ENCODE peak calls at places on chromosomes 7 and 10, in nine cellular contexts. One of them, this sample, is unnamed.

GRCh38 chr7:105924950-105925349 is 38.1 kb upstream of the CDHR3 start:
- DNase-seq in activated naive CD4-positive, alpha-beta T cell treated with anti-CD3 and anti-CD28 coated beads for 36 hours: peak; percentile 60
- DNase-seq in cardiac muscle cell: no peak
- DNase-seq in dermis microvascular lymphatic vessel endothelial cell: no peak
- DNase-seq in Panc1: no peak
- DNase-seq in tibial nerve: no peak
- DNase-seq in epithelial cell of prostate: no peak
- DNase-seq in cerebellar cortex: no peak
- DNase-seq in NCI-H226: no peak
- DNase-seq in this sample: peak; percentile 76

GRCh38 chr10:35396560-35397434 is 60.5 kb downstream of the CCNY start:
- DNase-seq in Panc1: no peak
- DNase-seq in cerebellar cortex: no peak
- DNase-seq in NCI-H226: no peak
- DNase-seq in dermis microvascular lymphatic vessel endothelial cell: no peak
- DNase-seq in cardiac muscle cell: no peak
- DNase-seq in epithelial cell of prostate: no peak
- DNase-seq in activated naive CD4-positive, alpha-beta T cell treated with anti-CD3 and anti-CD28 coated beads for 36 hours: no peak
- DNase-seq in tibial nerve: no peak
- DNase-seq in this sample: no peak

GRCh38 chr7:35874881-35875280 is 74.0 kb downstream of the SEPTIN7 start:
- DNase-seq in dermis microvascular lymphatic vessel endothelial cell: no peak
- DNase-seq in tibial nerve: no peak
- DNase-seq in activated naive CD4-positive, alpha-beta T cell treated with anti-CD3 and anti-CD28 coated beads for 36 hours: no peak
- DNase-seq in Panc1: no peak
- DNase-seq in cerebellar cortex: no peak
- DNase-seq in cardiac muscle cell: no peak
- DNase-seq in epithelial cell of prostate: no peak
- DNase-seq in NCI-H226: no peak
- DNase-seq in this sample: no peak

GRCh38 chr7:1800876-1801275 is 130.8 kb downstream of the ELFN1 start:
- DNase-seq in epithelial cell of prostate: no peak
- DNase-seq in dermis microvascular lymphatic vessel endothelial cell: no peak
- DNase-seq in Panc1: no peak
- DNase-seq in NCI-H226: no peak
- DNase-seq in cerebellar cortex: no peak
- DNase-seq in cardiac muscle cell: no peak
- DNase-seq in tibial nerve: no peak
- DNase-seq in activated naive CD4-positive, alpha-beta T cell treated with anti-CD3 and anti-CD28 coated beads for 36 hours: no peak
- DNase-seq in this sample: no peak

GRCh38 chr10:125152646-125153368 is 7.6 kb downstream of the CTBP2 start:
- DNase-seq in epithelial cell of prostate: no peak
- DNase-seq in Panc1: no peak
- DNase-seq in tibial nerve: no peak
- DNase-seq in NCI-H226: no peak
- DNase-seq in activated naive CD4-positive, alpha-beta T cell treated with anti-CD3 and anti-CD28 coated beads for 36 hours: no peak
- DNase-seq in dermis microvascular lymphatic vessel endothelial cell: no peak
- DNase-seq in cerebellar cortex: peak; percentile 87
- DNase-seq in cardiac muscle cell: peak; percentile 17
- DNase-seq in this sample: no peak

GRCh38 chr10:86630079-86630478 is 24.3 kb upstream of the OPN4 start:
- DNase-seq in cerebellar cortex: no peak
- DNase-seq in epithelial cell of prostate: no peak
- DNase-seq in NCI-H226: no peak
- DNase-seq in dermis microvascular lymphatic vessel endothelial cell: no peak
- DNase-seq in cardiac muscle cell: peak; percentile 66
- DNase-seq in Panc1: no peak
- DNase-seq in tibial nerve: no peak
- DNase-seq in activated naive CD4-positive, alpha-beta T cell treated with anti-CD3 and anti-CD28 coated beads for 36 hours: no peak
- DNase-seq in this sample: no peak

GRCh38 chr10:75465110-75465509 is 33.7 kb downstream of the LRMDA start:
- DNase-seq in epithelial cell of prostate: peak; percentile 81
- DNase-seq in cerebellar cortex: no peak
- DNase-seq in dermis microvascular lymphatic vessel endothelial cell: no peak
- DNase-seq in Panc1: no peak
- DNase-seq in activated naive CD4-positive, alpha-beta T cell treated with anti-CD3 and anti-CD28 coated beads for 36 hours: no peak
- DNase-seq in NCI-H226: no peak
- DNase-seq in cardiac muscle cell: no peak
- DNase-seq in tibial nerve: no peak
- DNase-seq in this sample: no peak

GRCh38 chr7:31887006-31887405 is 183.2 kb downstream of the PDE1C start:
- DNase-seq in dermis microvascular lymphatic vessel endothelial cell: peak; percentile 21
- DNase-seq in NCI-H226: no peak
- DNase-seq in Panc1: no peak
- DNase-seq in cerebellar cortex: no peak
- DNase-seq in cardiac muscle cell: no peak
- DNase-seq in tibial nerve: no peak
- DNase-seq in epithelial cell of prostate: no peak
- DNase-seq in activated naive CD4-positive, alpha-beta T cell treated with anti-CD3 and anti-CD28 coated beads for 36 hours: no peak
- DNase-seq in this sample: no peak

GRCh38 chr10:114523876-114524275 is 119.6 kb upstream of the AFAP1L2 start:
- DNase-seq in dermis microvascular lymphatic vessel endothelial cell: no peak
- DNase-seq in activated naive CD4-positive, alpha-beta T cell treated with anti-CD3 and anti-CD28 coated beads for 36 hours: peak; percentile 51
- DNase-seq in cardiac muscle cell: no peak
- DNase-seq in epithelial cell of prostate: no peak
- DNase-seq in Panc1: no peak
- DNase-seq in cerebellar cortex: peak; percentile 49
- DNase-seq in NCI-H226: no peak
- DNase-seq in tibial nerve: no peak
- DNase-seq in this sample: peak; percentile 69

GRCh38 chr7:28407643-28408042 is 4.7 kb upstream of the CREB5 start:
- DNase-seq in cerebellar cortex: no peak
- DNase-seq in Panc1: no peak
- DNase-seq in activated naive CD4-positive, alpha-beta T cell treated with anti-CD3 and anti-CD28 coated beads for 36 hours: no peak
- DNase-seq in NCI-H226: peak; percentile 54
- DNase-seq in cardiac muscle cell: peak; percentile 46
- DNase-seq in tibial nerve: no peak
- DNase-seq in dermis microvascular lymphatic vessel endothelial cell: no peak
- DNase-seq in epithelial cell of prostate: peak; percentile 82
- DNase-seq in this sample: no peak

GRCh38 chr7:32680259-32681173 is 185.2 kb downstream of the AVL9 start:
- DNase-seq in tibial nerve: no peak
- DNase-seq in Panc1: no peak
- DNase-seq in cardiac muscle cell: peak; percentile 92
- DNase-seq in activated naive CD4-positive, alpha-beta T cell treated with anti-CD3 and anti-CD28 coated beads for 36 hours: no peak
- DNase-seq in cerebellar cortex: no peak
- DNase-seq in dermis microvascular lymphatic vessel endothelial cell: no peak
- DNase-seq in NCI-H226: peak; percentile 69
- DNase-seq in epithelial cell of prostate: peak; percentile 37
- DNase-seq in this sample: no peak

GRCh38 chr7:137393570-137393969 is 50.0 kb upstream of the PTN start:
- DNase-seq in epithelial cell of prostate: no peak
- DNase-seq in dermis microvascular lymphatic vessel endothelial cell: no peak
- DNase-seq in activated naive CD4-positive, alpha-beta T cell treated with anti-CD3 and anti-CD28 coated beads for 36 hours: no peak
- DNase-seq in cardiac muscle cell: no peak
- DNase-seq in Panc1: no peak
- DNase-seq in tibial nerve: no peak
- DNase-seq in cerebellar cortex: no peak
- DNase-seq in NCI-H226: no peak
- DNase-seq in this sample: no peak

GRCh38 chr7:69927461-69927860 is 329.2 kb downstream of the AUTS2 start:
- DNase-seq in NCI-H226: no peak
- DNase-seq in epithelial cell of prostate: no peak
- DNase-seq in tibial nerve: no peak
- DNase-seq in dermis microvascular lymphatic vessel endothelial cell: no peak
- DNase-seq in cardiac muscle cell: no peak
- DNase-seq in Panc1: no peak
- DNase-seq in activated naive CD4-positive, alpha-beta T cell treated with anti-CD3 and anti-CD28 coated beads for 36 hours: no peak
- DNase-seq in cerebellar cortex: no peak
- DNase-seq in this sample: no peak

GRCh38 chr7:116259156-116259555 is 48.8 kb downstream of the TES start:
- DNase-seq in cardiac muscle cell: peak; percentile 14
- DNase-seq in dermis microvascular lymphatic vessel endothelial cell: no peak
- DNase-seq in epithelial cell of prostate: no peak
- DNase-seq in cerebellar cortex: no peak
- DNase-seq in NCI-H226: peak; percentile 46
- DNase-seq in Panc1: no peak
- DNase-seq in activated naive CD4-positive, alpha-beta T cell treated with anti-CD3 and anti-CD28 coated beads for 36 hours: no peak
- DNase-seq in tibial nerve: no peak
- DNase-seq in this sample: no peak

GRCh38 chr10:49633327-49634045 is 19.6 kb downstream of the CHAT start:
- DNase-seq in Panc1: no peak
- DNase-seq in NCI-H226: no peak
- DNase-seq in cerebellar cortex: no peak
- DNase-seq in cardiac muscle cell: no peak
- DNase-seq in dermis microvascular lymphatic vessel endothelial cell: no peak
- DNase-seq in epithelial cell of prostate: no peak
- DNase-seq in tibial nerve: no peak
- DNase-seq in activated naive CD4-positive, alpha-beta T cell treated with anti-CD3 and anti-CD28 coated beads for 36 hours: no peak
- DNase-seq in this sample: no peak

GRCh38 chr10:107275806-107276205 is 111.3 kb upstream of the SORCS1 start:
- DNase-seq in NCI-H226: no peak
- DNase-seq in tibial nerve: no peak
- DNase-seq in Panc1: no peak
- DNase-seq in epithelial cell of prostate: no peak
- DNase-seq in dermis microvascular lymphatic vessel endothelial cell: no peak
- DNase-seq in cardiac muscle cell: no peak
- DNase-seq in activated naive CD4-positive, alpha-beta T cell treated with anti-CD3 and anti-CD28 coated beads for 36 hours: no peak
- DNase-seq in cerebellar cortex: no peak
- DNase-seq in this sample: no peak

GRCh38 chr10:108597657-108598319 is 1325.5 kb downstream of the XPNPEP1 start:
- DNase-seq in dermis microvascular lymphatic vessel endothelial cell: peak; percentile 59
- DNase-seq in activated naive CD4-positive, alpha-beta T cell treated with anti-CD3 and anti-CD28 coated beads for 36 hours: no peak
- DNase-seq in Panc1: no peak
- DNase-seq in NCI-H226: no peak
- DNase-seq in cardiac muscle cell: no peak
- DNase-seq in epithelial cell of prostate: no peak
- DNase-seq in tibial nerve: no peak
- DNase-seq in cerebellar cortex: no peak
- DNase-seq in this sample: no peak

GRCh38 chr7:45872116-45873034 is 507 bp downstream of the CCDC201 start:
- DNase-seq in tibial nerve: no peak
- DNase-seq in epithelial cell of prostate: no peak
- DNase-seq in activated naive CD4-positive, alpha-beta T cell treated with anti-CD3 and anti-CD28 coated beads for 36 hours: no peak
- DNase-seq in NCI-H226: no peak
- DNase-seq in cerebellar cortex: peak; percentile 3
- DNase-seq in Panc1: no peak
- DNase-seq in cardiac muscle cell: peak; percentile 29
- DNase-seq in dermis microvascular lymphatic vessel endothelial cell: no peak
- DNase-seq in this sample: no peak

GRCh38 chr10:72260588-72261322 is 13.0 kb upstream of the DDIT4 start:
- DNase-seq in cerebellar cortex: peak; percentile 84
- DNase-seq in dermis microvascular lymphatic vessel endothelial cell: no peak
- DNase-seq in tibial nerve: peak; percentile 87
- DNase-seq in epithelial cell of prostate: no peak
- DNase-seq in activated naive CD4-positive, alpha-beta T cell treated with anti-CD3 and anti-CD28 coated beads for 36 hours: peak; percentile 94
- DNase-seq in Panc1: no peak
- DNase-seq in cardiac muscle cell: peak; percentile 96
- DNase-seq in NCI-H226: peak; percentile 79
- DNase-seq in this sample: peak; percentile 96

GRCh38 chr7:1666779-1667565 is 3.1 kb upstream of the ELFN1 start:
- DNase-seq in NCI-H226: no peak
- DNase-seq in activated naive CD4-positive, alpha-beta T cell treated with anti-CD3 and anti-CD28 coated beads for 36 hours: peak; percentile 4
- DNase-seq in tibial nerve: no peak
- DNase-seq in cardiac muscle cell: no peak
- DNase-seq in Panc1: no peak
- DNase-seq in epithelial cell of prostate: no peak
- DNase-seq in cerebellar cortex: no peak
- DNase-seq in dermis microvascular lymphatic vessel endothelial cell: no peak
- DNase-seq in this sample: no peak

GRCh38 chr7:76222839-76223238 is 21.1 kb downstream of the SRRM3 start:
- DNase-seq in dermis microvascular lymphatic vessel endothelial cell: no peak
- DNase-seq in cerebellar cortex: no peak
- DNase-seq in Panc1: no peak
- DNase-seq in cardiac muscle cell: no peak
- DNase-seq in epithelial cell of prostate: no peak
- DNase-seq in NCI-H226: no peak
- DNase-seq in activated naive CD4-positive, alpha-beta T cell treated with anti-CD3 and anti-CD28 coated beads for 36 hours: no peak
- DNase-seq in tibial nerve: no peak
- DNase-seq in this sample: no peak

GRCh38 chr7:107725138-107725740 is 18.7 kb upstream of the CBLL1 start:
- DNase-seq in dermis microvascular lymphatic vessel endothelial cell: peak; percentile 70
- DNase-seq in cerebellar cortex: peak; percentile 79
- DNase-seq in Panc1: peak; percentile 32
- DNase-seq in NCI-H226: peak; percentile 25
- DNase-seq in activated naive CD4-positive, alpha-beta T cell treated with anti-CD3 and anti-CD28 coated beads for 36 hours: peak; percentile 75
- DNase-seq in tibial nerve: no peak
- DNase-seq in epithelial cell of prostate: peak; percentile 51
- DNase-seq in cardiac muscle cell: peak; percentile 77
- DNase-seq in this sample: peak; percentile 84

GRCh38 chr10:73590881-73591577 is at the start of gene USP54:
- DNase-seq in epithelial cell of prostate: peak; percentile 75
- DNase-seq in activated naive CD4-positive, alpha-beta T cell treated with anti-CD3 and anti-CD28 coated beads for 36 hours: peak; percentile 17
- DNase-seq in cerebellar cortex: no peak
- DNase-seq in Panc1: no peak
- DNase-seq in NCI-H226: peak; percentile 93
- DNase-seq in tibial nerve: no peak
- DNase-seq in cardiac muscle cell: peak; percentile 82
- DNase-seq in dermis microvascular lymphatic vessel endothelial cell: no peak
- DNase-seq in this sample: peak; percentile 75

GRCh38 chr7:93374345-93374940 is 142.3 kb downstream of the VPS50 start:
- DNase-seq in activated naive CD4-positive, alpha-beta T cell treated with anti-CD3 and anti-CD28 coated beads for 36 hours: no peak
- DNase-seq in Panc1: peak; percentile 42
- DNase-seq in tibial nerve: no peak
- DNase-seq in cardiac muscle cell: peak; percentile 58
- DNase-seq in cerebellar cortex: peak; percentile 34
- DNase-seq in epithelial cell of prostate: no peak
- DNase-seq in dermis microvascular lymphatic vessel endothelial cell: peak; percentile 14
- DNase-seq in NCI-H226: peak; percentile 8
- DNase-seq in this sample: no peak

GRCh38 chr10:7260412-7260900 is 150.4 kb downstream of the SFMBT2 start:
- DNase-seq in Panc1: no peak
- DNase-seq in activated naive CD4-positive, alpha-beta T cell treated with anti-CD3 and anti-CD28 coated beads for 36 hours: peak; percentile 20
- DNase-seq in NCI-H226: peak; percentile 59
- DNase-seq in cardiac muscle cell: peak; percentile 98
- DNase-seq in epithelial cell of prostate: peak; percentile 73
- DNase-seq in cerebellar cortex: peak; percentile 85
- DNase-seq in tibial nerve: no peak
- DNase-seq in dermis microvascular lymphatic vessel endothelial cell: peak; percentile 75
- DNase-seq in this sample: peak; percentile 71

GRCh38 chr7:132347129-132347528 is 229.1 kb downstream of the PLXNA4 start:
- DNase-seq in cardiac muscle cell: no peak
- DNase-seq in cerebellar cortex: no peak
- DNase-seq in epithelial cell of prostate: no peak
- DNase-seq in dermis microvascular lymphatic vessel endothelial cell: no peak
- DNase-seq in NCI-H226: no peak
- DNase-seq in Panc1: no peak
- DNase-seq in activated naive CD4-positive, alpha-beta T cell treated with anti-CD3 and anti-CD28 coated beads for 36 hours: no peak
- DNase-seq in tibial nerve: no peak
- DNase-seq in this sample: no peak

GRCh38 chr10:93458821-93459257 is 23.3 kb downstream of the MYOF start:
- DNase-seq in NCI-H226: peak; percentile 98
- DNase-seq in dermis microvascular lymphatic vessel endothelial cell: no peak
- DNase-seq in tibial nerve: peak; percentile 59
- DNase-seq in epithelial cell of prostate: peak; percentile 88
- DNase-seq in cardiac muscle cell: peak; percentile 99
- DNase-seq in cerebellar cortex: peak; percentile 90
- DNase-seq in Panc1: peak; percentile 98
- DNase-seq in activated naive CD4-positive, alpha-beta T cell treated with anti-CD3 and anti-CD28 coated beads for 36 hours: no peak
- DNase-seq in this sample: no peak

GRCh38 chr7:129780257-129781127 is 169.0 kb downstream of the NRF1 start:
- DNase-seq in dermis microvascular lymphatic vessel endothelial cell: no peak
- DNase-seq in NCI-H226: peak; percentile 88
- DNase-seq in tibial nerve: no peak
- DNase-seq in cardiac muscle cell: no peak
- DNase-seq in cerebellar cortex: peak; percentile 58
- DNase-seq in activated naive CD4-positive, alpha-beta T cell treated with anti-CD3 and anti-CD28 coated beads for 36 hours: peak; percentile 91
- DNase-seq in epithelial cell of prostate: peak; percentile 65
- DNase-seq in Panc1: peak; percentile 38
- DNase-seq in this sample: peak; percentile 87

This sample was measured in activated CD4-positive, alpha-beta T cell treated with anti-CD3 and anti-CD28 coated beads, Interleukin-2, amount 10 ng/mL, durations not matched to agents 24 days and 14 days.